ENCODE peak calls at places on chromosomes 3 and 15, in eight cellular contexts. N is naive B cell; H is stimulated activated CD4-positive, alpha-beta T cell treated with anti-CD3 and anti-CD28 coated beads, TNF-alpha, amount 100 ng/mL, for 48 hours; Y is NCI-H1694 treated with DMSO at 0.1 percent for 48 hours; C is activated CD4-positive, alpha-beta T cell treated with anti-CD3 and anti-CD28 coated beads for 48 hours; L is AML-193; D is fibroblast of the aortic adventitia; S is prostate gland. W is an unnamed sample.

GRCh38 chr3:152402698-152403456 is 134.1 kb downstream of the MBNL1 start:
- DNase-seq in H (no peak), D (no peak), C (no peak), Y (no peak), N (no peak), L (no peak), S (no peak), W (no peak)

GRCh38 chr15:23690450-23690852 is 3.3 kb upstream of the NDN start:
- DNase-seq in C (no peak), L (no peak), D (peak), S (peak), H (no peak), N (no peak), Y (no peak), W (no peak)

GRCh38 chr3:77078279-77078678 is 38.4 kb downstream of the ROBO2 start:
- DNase-seq in Y (no peak), C (no peak), N (no peak), D (no peak), L (no peak), H (no peak), S (no peak), W (no peak)

GRCh38 chr3:171245796-171246453 is 214.3 kb downstream of the TNIK start:
- DNase-seq in L (no peak), N (no peak), H (no peak), C (no peak), Y (no peak), D (no peak), S (no peak), W (no peak)

GRCh38 chr3:114272271-114272670 is 21.6 kb upstream of the TIGIT start:
- DNase-seq in C (no peak), Y (no peak), H (no peak), D (peak), L (no peak), S (no peak), N (no peak), W (no peak)

GRCh38 chr3:61181874-61182273 is 69.4 kb downstream of the FHIT start:
- DNase-seq in Y (no peak), L (peak), C (peak), N (no peak), H (no peak), D (peak), S (no peak), W (no peak)

GRCh38 chr15:52261498-52262242 is 33.9 kb downstream of the MYO5C start:
- DNase-seq in N (peak), D (peak), C (peak), Y (no peak), S (peak), L (no peak), H (peak), W (peak)

GRCh38 chr15:77503764-77504163 is 83.1 kb downstream of the HMG20A start:
- DNase-seq in C (no peak), L (no peak), D (no peak), S (no peak), Y (no peak), H (no peak), N (no peak), W (no peak)

GRCh38 chr15:33131880-33132279 is 62.6 kb downstream of the FMN1 start:
- DNase-seq in N (no peak), S (no peak), C (no peak), H (no peak), Y (no peak), D (peak), L (no peak), W (no peak)

GRCh38 chr3:113157408-113157980 is 53.9 kb upstream of the BOC start:
- DNase-seq in D (peak), S (no peak), H (no peak), C (no peak), N (no peak), Y (no peak), L (no peak), W (no peak)

GRCh38 chr3:58084788-58085543 is 76.7 kb downstream of the FLNB start:
- DNase-seq in D (no peak), Y (no peak), S (no peak), C (no peak), N (no peak), H (no peak), L (no peak), W (no peak)

GRCh38 chr3:135907422-135908165 is 57.9 kb upstream of the PPP2R3A start:
- DNase-seq in C (no peak), H (no peak), S (peak), D (no peak), L (no peak), Y (no peak), N (no peak), W (no peak)

GRCh38 chr3:153399636-153400035 is 237.6 kb downstream of the RAP2B start:
- DNase-seq in D (peak), H (no peak), S (no peak), N (no peak), Y (no peak), C (no peak), L (no peak), W (no peak)

GRCh38 chr3:34394978-34395748 is 596.7 kb downstream of the PDCD6IP start:
- DNase-seq in N (no peak), H (no peak), C (no peak), D (no peak), L (no peak), Y (no peak), S (no peak), W (no peak)

GRCh38 chr3:73071952-73072351 is 10.5 kb downstream of the EBLN2 start:
- DNase-seq in D (no peak), L (no peak), C (no peak), H (no peak), N (no peak), Y (no peak), S (no peak), W (no peak)

GRCh38 chr3:33096103-33096868 is 660 bp downstream of the GLB1 start:
- DNase-seq in H (no peak), D (peak), C (peak), S (peak), N (peak), Y (no peak), L (peak), W (peak)

GRCh38 chr3:171453175-171453868 is 6.9 kb downstream of the TNIK start:
- DNase-seq in H (no peak), N (no peak), S (no peak), C (peak), Y (no peak), L (no peak), D (no peak), W (no peak)

GRCh38 chr15:99474041-99474906 is 91.5 kb upstream of the MEF2A start:
- DNase-seq in D (no peak), L (no peak), H (no peak), Y (no peak), N (no peak), S (no peak), C (no peak), W (no peak)

GRCh38 chr15:56192659-56193442 is 50.8 kb downstream of the RFX7 start:
- DNase-seq in L (no peak), Y (no peak), D (no peak), H (no peak), C (no peak), S (no peak), N (no peak), W (no peak)

GRCh38 chr15:41666353-41666920 is 6.2 kb downstream of the MGA start:
- DNase-seq in N (no peak), S (no peak), L (no peak), H (no peak), Y (no peak), D (no peak), C (no peak), W (no peak)

GRCh38 chr3:120795017-120795648 is 52.6 kb downstream of the GTF2E1 start:
- DNase-seq in L (peak), H (peak), Y (peak), D (peak), N (peak), C (peak), S (peak), W (peak)

GRCh38 chr3:160876568-160877100 is 120.6 kb downstream of the PPM1L start:
- DNase-seq in N (no peak), S (no peak), C (no peak), D (no peak), H (no peak), L (no peak), Y (no peak), W (no peak)

GRCh38 chr3:12187448-12188327 is 29.0 kb upstream of the TIMP4 start:
- DNase-seq in H (peak), N (peak), L (peak), Y (no peak), S (no peak), C (peak), D (peak), W (peak)

GRCh38 chr3:14377838-14378169 is 24.6 kb upstream of the SLC6A6 start:
- DNase-seq in Y (no peak), N (no peak), S (no peak), H (no peak), C (peak), L (peak), D (no peak), W (peak)

GRCh38 chr15:61639491-61639890 is 410.4 kb upstream of the RORA start:
- DNase-seq in H (no peak), C (no peak), Y (no peak), L (no peak), D (no peak), N (no peak), S (no peak), W (no peak)

GRCh38 chr3:194856296-194856695 is 170.6 kb downstream of the FAM43A start:
- DNase-seq in C (no peak), N (no peak), L (no peak), H (no peak), D (peak), Y (no peak), S (no peak), W (no peak)

GRCh38 chr3:177686671-177687070 is 489.4 kb upstream of the TBL1XR1 start:
- DNase-seq in C (no peak), N (no peak), Y (no peak), L (no peak), S (no peak), H (no peak), D (no peak), W (no peak)

GRCh38 chr3:152197451-152197850 is 71.3 kb upstream of the MBNL1 start:
- DNase-seq in D (peak), L (peak), H (no peak), N (no peak), C (no peak), S (no peak), Y (no peak), W (no peak)

W was measured in T-helper 2 cell treated with Interferon-gamma antibody and Interleukin-4, amounts not matched to agents 5 μg/mL and 100 μg/mL, for 36 hours.